ENCODE peak calls at places on chromosomes 7 and 10, in five cellular contexts. One of them, this sample, is unnamed.
A peak's percentile ranks its signal among the peaks of the same experiment; 100 is the strongest.

GRCh38 chr10:944034-944831 is 12.7 kb upstream of the LARP4B start:
- DNase-seq in heart left ventricle: peak; percentile 63
- DNase-seq in hepatocyte: no peak
- DNase-seq in gastrocnemius medialis: peak; percentile 22
- DNase-seq in GM12878: no peak
- DNase-seq in this sample: no peak

GRCh38 chr10:78461333-78461732 is 427.7 kb downstream of the RPS24 start:
- DNase-seq in heart left ventricle: no peak
- DNase-seq in hepatocyte: no peak
- DNase-seq in gastrocnemius medialis: no peak
- DNase-seq in GM12878: no peak
- DNase-seq in this sample: no peak

GRCh38 chr7:95931460-95932232 is 159.3 kb downstream of the DYNC1I1 start:
- DNase-seq in heart left ventricle: no peak
- DNase-seq in hepatocyte: no peak
- DNase-seq in gastrocnemius medialis: no peak
- DNase-seq in GM12878: no peak
- DNase-seq in this sample: no peak

GRCh38 chr7:268991-269390 is 21.0 kb upstream of the FOXL3 start:
- DNase-seq in heart left ventricle: no peak
- DNase-seq in hepatocyte: no peak
- DNase-seq in gastrocnemius medialis: no peak
- DNase-seq in GM12878: no peak
- DNase-seq in this sample: no peak

GRCh38 chr7:120733143-120733542 is 124.8 kb downstream of the TSPAN12 start:
- DNase-seq in heart left ventricle: no peak
- DNase-seq in hepatocyte: no peak
- DNase-seq in gastrocnemius medialis: no peak
- DNase-seq in GM12878: no peak
- DNase-seq in this sample: no peak

GRCh38 chr10:103737735-103738367 is 117.5 kb downstream of the SH3PXD2A start:
- DNase-seq in heart left ventricle: no peak
- DNase-seq in hepatocyte: no peak
- DNase-seq in gastrocnemius medialis: no peak
- DNase-seq in GM12878: no peak
- DNase-seq in this sample: no peak

GRCh38 chr7:96596120-96596826 is 113.4 kb downstream of the SEM1 start:
- DNase-seq in heart left ventricle: no peak
- DNase-seq in hepatocyte: peak; percentile 35
- DNase-seq in gastrocnemius medialis: no peak
- DNase-seq in GM12878: no peak
- DNase-seq in this sample: no peak

GRCh38 chr7:36875794-36876193 is 151.5 kb upstream of the AOAH start:
- DNase-seq in heart left ventricle: no peak
- DNase-seq in hepatocyte: no peak
- DNase-seq in gastrocnemius medialis: no peak
- DNase-seq in GM12878: no peak
- DNase-seq in this sample: no peak

GRCh38 chr7:74187915-74188675 is 13.9 kb downstream of the EIF4H start:
- DNase-seq in heart left ventricle: no peak
- DNase-seq in hepatocyte: no peak
- DNase-seq in gastrocnemius medialis: peak; percentile 36
- DNase-seq in GM12878: no peak
- DNase-seq in this sample: no peak

GRCh38 chr7:114422478-114423217 is 8.0 kb downstream of the FOXP2 start:
- DNase-seq in heart left ventricle: no peak
- DNase-seq in hepatocyte: no peak
- DNase-seq in gastrocnemius medialis: no peak
- DNase-seq in GM12878: no peak
- DNase-seq in this sample: no peak

GRCh38 chr10:4807803-4808507 is 18.1 kb upstream of the AKR1E2 start:
- DNase-seq in heart left ventricle: no peak
- DNase-seq in hepatocyte: no peak
- DNase-seq in gastrocnemius medialis: no peak
- DNase-seq in GM12878: no peak
- DNase-seq in this sample: no peak

GRCh38 chr7:10940748-10941358 is 32.8 kb upstream of the PHF14 start:
- DNase-seq in heart left ventricle: no peak
- DNase-seq in hepatocyte: peak; percentile 20
- DNase-seq in gastrocnemius medialis: no peak
- DNase-seq in GM12878: no peak
- DNase-seq in this sample: no peak

GRCh38 chr10:67385089-67385488 is 310.9 kb downstream of the CTNNA3 start:
- DNase-seq in heart left ventricle: no peak
- DNase-seq in hepatocyte: no peak
- DNase-seq in gastrocnemius medialis: no peak
- DNase-seq in GM12878: no peak
- DNase-seq in this sample: no peak

GRCh38 chr10:48459270-48460147 is 145.4 kb downstream of the ARHGAP22 start:
- DNase-seq in heart left ventricle: no peak
- DNase-seq in hepatocyte: no peak
- DNase-seq in gastrocnemius medialis: no peak
- DNase-seq in GM12878: no peak
- DNase-seq in this sample: no peak

GRCh38 chr7:153886506-153887391 is 165.4 kb upstream of the DPP6 start:
- DNase-seq in heart left ventricle: no peak
- DNase-seq in hepatocyte: peak; percentile 19
- DNase-seq in gastrocnemius medialis: no peak
- DNase-seq in GM12878: no peak
- DNase-seq in this sample: peak; percentile 59

GRCh38 chr10:129550111-129550510 is 83.1 kb downstream of the MGMT start:
- DNase-seq in heart left ventricle: no peak
- DNase-seq in hepatocyte: no peak
- DNase-seq in gastrocnemius medialis: no peak
- DNase-seq in GM12878: no peak
- DNase-seq in this sample: no peak

GRCh38 chr7:157570531-157571200 is 233.9 kb downstream of the DNAJB6 start:
- DNase-seq in heart left ventricle: no peak
- DNase-seq in hepatocyte: no peak
- DNase-seq in gastrocnemius medialis: no peak
- DNase-seq in GM12878: no peak
- DNase-seq in this sample: no peak

GRCh38 chr10:47351899-47352815 is 4.0 kb downstream of the RBP3 start:
- DNase-seq in heart left ventricle: no peak
- DNase-seq in hepatocyte: no peak
- DNase-seq in gastrocnemius medialis: no peak
- DNase-seq in GM12878: no peak
- DNase-seq in this sample: no peak

GRCh38 chr10:59833810-59834209 is 72.5 kb downstream of the CCDC6 start:
- DNase-seq in heart left ventricle: no peak
- DNase-seq in hepatocyte: no peak
- DNase-seq in gastrocnemius medialis: no peak
- DNase-seq in GM12878: no peak
- DNase-seq in this sample: no peak

GRCh38 chr10:119350529-119351001 is 143.2 kb downstream of the GRK5 start:
- DNase-seq in heart left ventricle: no peak
- DNase-seq in hepatocyte: no peak
- DNase-seq in gastrocnemius medialis: no peak
- DNase-seq in GM12878: no peak
- DNase-seq in this sample: no peak

GRCh38 chr7:94556028-94556427 is 46.4 kb downstream of the CASD1 start:
- DNase-seq in heart left ventricle: no peak
- DNase-seq in hepatocyte: no peak
- DNase-seq in gastrocnemius medialis: no peak
- DNase-seq in GM12878: no peak
- DNase-seq in this sample: no peak

GRCh38 chr7:143401265-143401664 is 7.4 kb downstream of the EPHA1 start:
- DNase-seq in heart left ventricle: no peak
- DNase-seq in hepatocyte: no peak
- DNase-seq in gastrocnemius medialis: no peak
- DNase-seq in GM12878: no peak
- DNase-seq in this sample: no peak

GRCh38 chr10:98382691-98383101 is 32.3 kb downstream of the PYROXD2 start:
- DNase-seq in heart left ventricle: no peak
- DNase-seq in hepatocyte: no peak
- DNase-seq in gastrocnemius medialis: no peak
- DNase-seq in GM12878: no peak
- DNase-seq in this sample: no peak

GRCh38 chr7:155809332-155809946 is 2.8 kb downstream of the SHH start:
- DNase-seq in heart left ventricle: no peak
- DNase-seq in hepatocyte: no peak
- DNase-seq in gastrocnemius medialis: no peak
- DNase-seq in GM12878: no peak
- DNase-seq in this sample: no peak

GRCh38 chr7:151168787-151169162 is 1.3 kb upstream of the GBX1 start:
- DNase-seq in heart left ventricle: no peak
- DNase-seq in hepatocyte: no peak
- DNase-seq in gastrocnemius medialis: no peak
- DNase-seq in GM12878: no peak
- DNase-seq in this sample: no peak

GRCh38 chr10:88693392-88694020 is 12.5 kb upstream of the LIPK start:
- DNase-seq in heart left ventricle: no peak
- DNase-seq in hepatocyte: no peak
- DNase-seq in gastrocnemius medialis: no peak
- DNase-seq in GM12878: no peak
- DNase-seq in this sample: no peak

GRCh38 chr10:108203905-108204527 is 1039.5 kb upstream of the SORCS1 start:
- DNase-seq in heart left ventricle: no peak
- DNase-seq in hepatocyte: no peak
- DNase-seq in gastrocnemius medialis: no peak
- DNase-seq in GM12878: no peak
- DNase-seq in this sample: no peak

GRCh38 chr7:3028071-3028766 is 15.4 kb downstream of the CARD11 start:
- DNase-seq in heart left ventricle: no peak
- DNase-seq in hepatocyte: peak; percentile 53
- DNase-seq in gastrocnemius medialis: no peak
- DNase-seq in GM12878: no peak
- DNase-seq in this sample: no peak

GRCh38 chr7:47600199-47601118 is 18.5 kb upstream of the TNS3 start:
- DNase-seq in heart left ventricle: no peak
- DNase-seq in hepatocyte: no peak
- DNase-seq in gastrocnemius medialis: no peak
- DNase-seq in GM12878: no peak
- DNase-seq in this sample: no peak
- H3K27ac ChIP-seq in heart left ventricle: no peak overlapping the region
- H3K27ac ChIP-seq in hepatocyte: peak overlapping the region; percentile 53
- H3K27ac ChIP-seq in gastrocnemius medialis: no peak overlapping the region
- H3K27ac ChIP-seq in GM12878: no peak overlapping the region
- H3K27ac ChIP-seq in this sample: no peak overlapping the region

GRCh38 chr7:134691820-134692705 is 45.4 kb downstream of the BPGM start:
- DNase-seq in heart left ventricle: no peak
- DNase-seq in hepatocyte: peak; percentile 42
- DNase-seq in gastrocnemius medialis: no peak
- DNase-seq in GM12878: no peak
- DNase-seq in this sample: no peak
- TF ChIP-seq CTCF in heart left ventricle: no peak
- TF ChIP-seq CTCF in hepatocyte: no peak
- TF ChIP-seq CTCF in gastrocnemius medialis: no peak
- TF ChIP-seq CTCF in GM12878: no peak
- TF ChIP-seq CTCF in this sample: no peak

GRCh38 chr7:123204206-123204835 is 4.6 kb upstream of the SLC13A1 start:
- DNase-seq in heart left ventricle: no peak
- DNase-seq in hepatocyte: no peak
- DNase-seq in gastrocnemius medialis: no peak
- DNase-seq in GM12878: no peak
- DNase-seq in this sample: no peak
- H3K27ac ChIP-seq in heart left ventricle: no peak overlapping the region
- H3K27ac ChIP-seq in hepatocyte: no peak overlapping the region
- H3K27ac ChIP-seq in gastrocnemius medialis: no peak overlapping the region
- H3K27ac ChIP-seq in GM12878: no peak overlapping the region
- H3K27ac ChIP-seq in this sample: no peak overlapping the region

GRCh38 chr10:121070257-121070656 is 219.1 kb downstream of the WDR11 start:
- DNase-seq in heart left ventricle: no peak
- DNase-seq in hepatocyte: peak; percentile 51
- DNase-seq in gastrocnemius medialis: no peak
- DNase-seq in GM12878: no peak
- DNase-seq in this sample: no peak
- TF ChIP-seq CTCF in heart left ventricle: no peak
- TF ChIP-seq CTCF in hepatocyte: peak; percentile 47
- TF ChIP-seq CTCF in gastrocnemius medialis: no peak
- TF ChIP-seq CTCF in GM12878: peak; percentile 54
- TF ChIP-seq CTCF in this sample: peak; percentile 44

GRCh38 chr10:29668628-29669027 is 33.9 kb upstream of the SVIL start:
- DNase-seq in heart left ventricle: no peak
- DNase-seq in hepatocyte: no peak
- DNase-seq in gastrocnemius medialis: no peak
- DNase-seq in GM12878: no peak
- DNase-seq in this sample: no peak
- H3K27ac ChIP-seq in heart left ventricle: no peak overlapping the region
- H3K27ac ChIP-seq in hepatocyte: no peak overlapping the region
- H3K27ac ChIP-seq in gastrocnemius medialis: no peak overlapping the region
- H3K27ac ChIP-seq in GM12878: no peak overlapping the region
- H3K27ac ChIP-seq in this sample: no peak overlapping the region

DNA sequence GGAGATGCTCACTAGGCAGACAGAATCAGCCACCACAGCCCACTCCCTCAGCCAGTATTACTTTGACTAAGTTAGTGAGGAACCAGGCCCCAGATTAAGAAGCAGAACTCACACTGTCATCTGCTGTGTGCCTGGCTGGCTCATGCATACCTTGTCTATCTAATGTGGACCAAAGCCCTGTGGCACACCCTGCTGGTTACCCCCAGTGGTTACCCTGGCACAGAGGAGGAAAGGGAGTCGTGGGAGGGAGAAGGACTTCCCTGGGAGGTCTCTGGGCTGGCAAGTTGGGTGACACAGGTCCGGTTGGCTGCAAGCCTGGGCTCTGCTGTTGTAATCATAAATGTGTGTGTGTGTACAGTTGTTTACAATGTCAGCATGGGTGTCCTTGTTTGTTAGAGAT is 7.5 kb upstream of the SH2D4B start:
- DNase-seq in heart left ventricle: peak; percentile 52
- DNase-seq in hepatocyte: no peak
- DNase-seq in gastrocnemius medialis: no peak
- DNase-seq in GM12878: no peak
- DNase-seq in this sample: no peak
- TF ChIP-seq CTCF in heart left ventricle: peak; percentile 44
- TF ChIP-seq CTCF in hepatocyte: no peak
- TF ChIP-seq CTCF in gastrocnemius medialis: no peak
- TF ChIP-seq CTCF in GM12878: peak; percentile 38
- TF ChIP-seq CTCF in this sample: peak; percentile 20

DNA sequence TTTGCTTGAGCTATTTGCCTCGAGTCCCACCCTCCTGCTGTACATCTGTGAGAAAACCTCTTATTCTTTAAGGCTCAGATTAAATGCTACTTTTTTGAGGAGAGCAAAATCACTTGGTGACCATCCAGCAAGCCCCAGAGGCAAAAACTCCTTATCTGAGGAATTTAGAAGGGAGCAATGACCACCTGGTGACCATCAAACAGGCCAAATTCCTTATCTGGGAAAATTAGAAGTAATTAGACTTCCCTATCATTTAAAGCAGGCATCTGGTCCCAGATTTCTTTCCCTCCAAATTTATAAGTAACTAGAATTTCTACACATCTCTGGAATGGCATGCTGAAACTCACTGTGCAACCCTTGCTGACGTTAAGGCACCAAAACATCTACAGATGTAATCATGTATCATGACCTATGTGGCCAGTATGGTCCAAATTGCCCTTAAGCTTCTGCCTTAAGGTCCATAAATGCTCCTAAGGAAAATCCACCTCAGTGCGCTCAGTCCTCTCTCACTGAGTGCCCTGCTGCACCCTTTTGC is 40.9 kb upstream of the PDLIM1 start:
- DNase-seq in heart left ventricle: no peak
- DNase-seq in hepatocyte: no peak
- DNase-seq in gastrocnemius medialis: no peak
- DNase-seq in GM12878: no peak
- DNase-seq in this sample: no peak
- H3K27ac ChIP-seq in heart left ventricle: peak overlapping the region; percentile 26
- H3K27ac ChIP-seq in hepatocyte: no peak overlapping the region
- H3K27ac ChIP-seq in gastrocnemius medialis: peak overlapping the region; percentile 84
- H3K27ac ChIP-seq in GM12878: no peak overlapping the region
- H3K27ac ChIP-seq in this sample: no peak overlapping the region

This sample was measured in dorsolateral prefrontal cortex.